ENCODE peak calls at places on chromosome 12, in ten cellular contexts. L, Y, V, C, G, M, F, Q, E and U are unnamed samples.

GRCh38 chr12:5622280-5622679 is 190.4 kb downstream of the NTF3 start:
- DNase-seq in L (no peak), Y (no peak), V (no peak), C (no peak), G (no peak), M (no peak), F (no peak), Q (no peak), E (no peak), U (no peak)

GRCh38 chr12:75289678-75290200 is 40.4 kb downstream of the CAPS2 start:
- DNase-seq in L (no peak), Y (peak; percentile 4), V (no peak), C (no peak), G (peak; percentile 59), M (no peak), F (no peak), Q (no peak), E (no peak), U (no peak)

GRCh38 chr12:122895757-122896636 is at the start of gene VPS37B:
- DNase-seq in L (peak; percentile 71), Y (peak; percentile 92), V (peak; percentile 38), C (peak; percentile 91), G (peak; percentile 79), M (peak; percentile 82), F (peak; percentile 87), Q (peak; percentile 71), E (peak; percentile 89), U (peak; percentile 87)

GRCh38 chr12:94145231-94145979 is 3.0 kb upstream of the PLXNC1 start:
- DNase-seq in L (peak; percentile 14), Y (peak; percentile 30), V (peak; percentile 14), C (no peak), G (peak; percentile 65), M (no peak), F (no peak), Q (peak; percentile 24), E (no peak), U (no peak)

GRCh38 chr12:121085113-121085841 is 46.2 kb upstream of the OASL start:
- DNase-seq in L (no peak), Y (no peak), V (no peak), C (no peak), G (no peak), M (no peak), F (no peak), Q (no peak), E (no peak), U (no peak)

GRCh38 chr12:111352300-111352993 is 16.4 kb downstream of the PHETA1 start:
- DNase-seq in L (no peak), Y (no peak), V (no peak), C (no peak), G (no peak), M (no peak), F (no peak), Q (no peak), E (no peak), U (no peak)

GRCh38 chr12:49355913-49356312 is 9.2 kb downstream of the DNAJC22 start:
- DNase-seq in L (no peak), Y (no peak), V (no peak), C (no peak), G (no peak), M (no peak), F (no peak), Q (no peak), E (no peak), U (no peak)

GRCh38 chr12:104748790-104749189 is 209.3 kb downstream of the SLC41A2 start:
- DNase-seq in L (no peak), Y (no peak), V (no peak), C (no peak), G (peak; percentile 50), M (no peak), F (no peak), Q (peak; percentile 31), E (no peak), U (no peak)

GRCh38 chr12:14393736-14394135 is 28.3 kb downstream of the ATF7IP start:
- DNase-seq in L (no peak), Y (no peak), V (no peak), C (no peak), G (peak; percentile 50), M (no peak), F (no peak), Q (no peak), E (no peak), U (no peak)

GRCh38 chr12:14390885-14391530 is 25.5 kb downstream of the ATF7IP start:
- DNase-seq in L (no peak), Y (no peak), V (no peak), C (no peak), G (no peak), M (no peak), F (no peak), Q (no peak), E (no peak), U (no peak)

GRCh38 chr12:14396071-14396470 is 30.6 kb downstream of the ATF7IP start:
- DNase-seq in L (no peak), Y (no peak), V (no peak), C (no peak), G (no peak), M (no peak), F (no peak), Q (no peak), E (no peak), U (no peak)

GRCh38 chr12:14395059-14395778 is 29.7 kb downstream of the ATF7IP start:
- DNase-seq in L (no peak), Y (no peak), V (no peak), C (no peak), G (no peak), M (no peak), F (no peak), Q (no peak), E (no peak), U (no peak)

GRCh38 chr12:14394317-14395058 is 29.0 kb downstream of the ATF7IP start:
- DNase-seq in L (no peak), Y (no peak), V (no peak), C (no peak), G (peak; percentile 85), M (peak; percentile 35), F (peak; percentile 57), Q (peak; percentile 26), E (no peak), U (peak; percentile 4)
- TF ChIP-seq CTCF in L (no peak), Y (no peak), V (no peak), C (no peak), G (peak; percentile 9), M (no peak), F (no peak), Q (peak; percentile 18), E (no peak), U (no peak)

DNA sequence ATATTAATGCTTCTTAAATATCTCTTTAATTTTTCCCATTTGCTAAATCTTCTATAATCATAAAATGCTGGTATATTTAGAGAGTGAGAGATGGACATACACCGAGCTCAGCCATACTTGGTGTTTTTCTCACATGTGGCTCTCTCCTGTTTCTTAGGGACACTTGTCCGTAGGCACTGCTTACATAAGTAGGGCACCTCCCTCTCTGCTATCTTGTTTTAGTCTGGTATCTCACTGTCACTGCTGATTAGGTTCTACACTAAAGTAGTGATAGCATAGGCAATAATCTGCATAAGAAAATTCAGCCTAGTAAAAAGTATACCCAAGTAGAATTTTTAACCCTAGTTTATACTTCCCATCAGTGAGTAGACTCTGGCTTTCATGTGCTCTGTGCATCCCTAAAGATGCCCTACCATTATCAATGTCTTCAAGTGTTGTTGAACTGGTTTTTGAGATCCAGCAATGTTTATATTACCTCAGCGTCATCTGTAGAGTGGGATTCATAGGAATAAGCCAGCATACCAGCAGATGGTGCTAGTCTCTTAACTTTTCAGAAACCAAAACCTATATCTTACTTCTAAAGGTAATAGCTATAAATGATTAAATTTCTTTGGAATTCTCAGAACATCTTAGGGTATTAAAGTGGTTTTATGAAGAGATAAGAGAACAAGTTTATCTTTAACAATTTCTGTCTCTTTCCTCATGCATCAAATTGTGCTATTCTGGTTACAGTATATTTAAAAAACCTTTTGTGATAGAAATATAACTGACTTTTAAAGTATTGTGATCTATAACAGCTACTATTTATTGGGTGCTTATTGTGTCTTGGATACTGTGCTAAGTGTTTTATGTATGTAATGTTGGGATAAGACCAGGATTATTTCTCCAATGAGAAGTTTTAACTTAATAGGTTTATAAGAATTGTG is 32.9 kb downstream of the ARID2 start:
- DNase-seq in L (peak; percentile 18), Y (peak; percentile 40), V (peak; percentile 11), C (no peak), G (peak; percentile 76), M (no peak), F (peak; percentile 26), Q (no peak), E (no peak), U (no peak)
- TF ChIP-seq CTCF in L (peak; percentile 70), Y (peak; percentile 66), V (peak; percentile 66), C (peak; percentile 34), G (peak; percentile 76), M (peak; percentile 29), F (peak; percentile 74), Q (peak; percentile 42), E (peak; percentile 57), U (peak; percentile 23)

DNA sequence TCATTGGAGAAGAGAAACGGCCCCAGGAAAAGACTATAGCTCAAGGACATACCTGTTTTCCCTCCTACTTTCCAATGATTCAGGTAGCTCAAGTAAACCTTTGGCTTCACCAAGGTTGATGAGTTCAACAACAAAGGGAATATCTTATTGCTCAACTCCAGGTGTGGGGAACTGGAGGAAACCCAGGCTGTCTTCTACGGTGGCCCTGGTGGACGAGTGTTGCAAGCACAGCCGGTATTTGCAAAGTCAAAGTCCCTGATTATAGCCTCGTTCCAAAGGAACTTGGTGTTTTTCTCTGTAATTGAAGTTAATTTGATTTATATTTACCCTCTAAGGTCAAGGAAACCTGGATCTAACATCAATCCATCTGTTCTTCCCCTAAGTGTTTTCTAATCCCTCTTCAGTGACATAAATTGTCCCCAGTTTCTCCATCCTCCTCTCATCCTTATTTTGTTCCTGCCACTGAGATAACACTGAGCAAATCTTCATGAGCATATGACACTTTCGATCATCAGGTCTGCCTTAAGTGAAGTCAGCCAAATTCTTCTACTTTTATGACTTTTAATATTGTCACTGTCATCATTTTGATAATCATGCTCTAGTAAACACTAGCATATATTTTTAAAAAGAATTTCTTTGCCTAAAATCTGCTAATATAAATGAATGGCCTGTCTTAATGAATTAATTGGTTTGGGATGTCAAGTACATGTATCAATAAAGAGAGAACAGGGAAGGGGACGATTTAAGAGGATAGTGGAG is 174.6 kb upstream of the TBX3 start:
- DNase-seq in L (no peak), Y (no peak), V (no peak), C (no peak), G (no peak), M (no peak), F (peak; percentile 28), Q (no peak), E (no peak), U (no peak)
- TF ChIP-seq CTCF in L (no peak), Y (no peak), V (peak; percentile 27), C (no peak), G (peak; percentile 26), M (no peak), F (no peak), Q (no peak), E (no peak), U (peak; percentile 21)

DNA sequence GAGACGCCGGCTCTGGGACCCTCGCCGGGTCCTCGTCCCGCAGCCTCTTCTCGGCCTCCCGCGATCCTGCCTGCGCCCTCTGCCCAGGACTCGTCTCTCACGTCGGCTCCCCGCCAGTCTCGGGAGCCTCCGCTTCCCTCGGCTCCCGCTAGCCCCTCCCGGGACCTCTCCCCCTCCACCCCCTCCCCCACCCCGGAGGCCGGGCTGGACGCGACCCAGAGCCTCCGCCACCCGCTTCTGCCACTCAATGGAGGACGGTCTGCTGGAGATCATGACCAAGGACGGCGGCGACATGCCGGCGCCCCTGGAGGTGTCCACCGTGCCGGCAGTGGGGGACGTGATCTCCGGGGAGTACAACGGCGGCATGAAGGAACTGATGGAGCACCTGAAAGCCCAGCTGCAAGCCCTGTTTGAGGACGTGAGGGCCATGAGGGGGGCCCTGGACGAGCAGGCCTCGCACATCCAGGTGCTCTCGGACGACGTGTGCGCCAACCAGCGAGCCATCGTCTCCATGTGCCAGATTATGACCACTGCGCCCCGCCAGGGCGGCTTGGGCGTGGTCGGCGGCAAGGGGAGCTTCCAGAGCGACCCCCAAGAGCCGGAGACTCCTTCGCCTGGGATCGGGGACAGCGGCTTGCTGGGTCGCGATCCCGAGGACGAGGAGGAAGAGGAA is 568 bp downstream of the CCDC184 start:
- DNase-seq in L (no peak), Y (no peak), V (no peak), C (no peak), G (no peak), M (no peak), F (no peak), Q (no peak), E (no peak), U (peak; percentile 48)
- TF ChIP-seq CTCF in L (no peak), Y (no peak), V (no peak), C (no peak), G (no peak), M (peak; percentile 7), F (no peak), Q (no peak), E (no peak), U (no peak)